ENCODE peak calls at places on chromosomes 4 and X, in five cellular contexts. B is GM12865, Q is psoas muscle, I is astrocyte, R is cardiac fibroblast. F is an unnamed sample.
A peak's percentile ranks its signal among the peaks of the same experiment; 100 is the strongest.

GRCh38 chr4:138734746-138735145 is 280.8 kb upstream of the NOCT start:
- DNase-seq in Q (no peak), I (peak; percentile 66), R (peak; percentile 57), B (no peak), F (no peak)

GRCh38 chrX:13747836-13748235 is 13.3 kb downstream of the OFD1 start:
- DNase-seq in I (peak; percentile 42), R (no peak), Q (no peak), B (peak; percentile 51), F (no peak)

GRCh38 chr4:107801766-107802211 is 22.9 kb upstream of the SGMS2 start:
- DNase-seq in Q (no peak), I (peak; percentile 59), B (no peak), R (no peak), F (no peak)

GRCh38 chrX:71996826-71997225 is 86.2 kb downstream of the NHSL2 start:
- DNase-seq in B (no peak), R (peak; percentile 55), Q (peak; percentile 66), I (no peak), F (peak; percentile 91)

GRCh38 chr4:41268024-41268423 is 11.3 kb downstream of the UCHL1 start:
- DNase-seq in B (peak; percentile 29), Q (no peak), R (no peak), I (no peak), F (no peak)

GRCh38 chrX:41561045-41561444 is 113.9 kb downstream of the NYX start:
- DNase-seq in B (peak; percentile 69), R (peak; percentile 83), I (peak; percentile 91), Q (no peak), F (no peak)

GRCh38 chr4:3461515-3462291 is 1.4 kb upstream of the DOK7 start:
- DNase-seq in B (no peak), I (no peak), R (peak; percentile 35), Q (peak; percentile 91), F (no peak)

GRCh38 chrX:8743126-8743732 is 11.3 kb upstream of the ANOS1 start:
- DNase-seq in B (peak; percentile 35), Q (peak; percentile 71), I (no peak), R (peak; percentile 43), F (no peak)

GRCh38 chrX:115650916-115651315 is 89.9 kb downstream of the PLS3 start:
- DNase-seq in I (peak; percentile 23), R (peak; percentile 46), Q (no peak), B (peak; percentile 44), F (no peak)

GRCh38 chrX:111164728-111165127 is 68.7 kb downstream of the PAK3 start:
- DNase-seq in I (no peak), R (peak; percentile 2), Q (no peak), B (no peak), F (no peak)

GRCh38 chr4:6121276-6121850 is 79.0 kb downstream of the JAKMIP1 start:
- DNase-seq in I (no peak), Q (no peak), B (no peak), R (no peak), F (no peak)

GRCh38 chr4:6763330-6763851 is 19.1 kb upstream of the KIAA0232 start:
- DNase-seq in Q (peak; percentile 2), R (no peak), I (no peak), B (no peak), F (no peak)

GRCh38 chr4:80085081-80085480 is 12.1 kb upstream of the ANTXR2 start:
- DNase-seq in B (no peak), Q (no peak), R (no peak), I (no peak), F (no peak)

GRCh38 chr4:35541146-35541887 is 703.0 kb downstream of the ARAP2 start:
- DNase-seq in Q (no peak), I (no peak), B (no peak), R (no peak), F (no peak)

GRCh38 chr4:6963139-6963611 is 53.5 kb downstream of the TBC1D14 start:
- DNase-seq in R (no peak), I (no peak), B (no peak), Q (no peak), F (no peak)

GRCh38 chrX:152640039-152640818 is 2.5 kb downstream of the GABRQ start:
- DNase-seq in R (no peak), B (no peak), Q (no peak), I (peak; percentile 69), F (no peak)

GRCh38 chrX:43860646-43861370 is 21.4 kb downstream of the MAOB start:
- DNase-seq in B (no peak), R (peak; percentile 77), I (peak; percentile 59), Q (no peak), F (no peak)

GRCh38 chr4:120902925-120903324 is 19.6 kb downstream of the PRDM5 start:
- DNase-seq in B (no peak), Q (no peak), I (no peak), R (no peak), F (no peak)

GRCh38 chrX:99271641-99272040 is 1138.4 kb downstream of the PCDH19 start:
- DNase-seq in B (no peak), Q (no peak), I (no peak), R (no peak), F (no peak)

GRCh38 chr4:45385306-45385705 is 659.0 kb upstream of the GNPDA2 start:
- DNase-seq in R (no peak), Q (no peak), B (no peak), I (no peak), F (no peak)

GRCh38 chr4:182443070-182443469 is 199.9 kb downstream of the TENM3 start:
- DNase-seq in I (no peak), R (no peak), B (no peak), Q (no peak), F (no peak)

GRCh38 chr4:742742-743311 is 37.2 kb downstream of the PCGF3 start:
- DNase-seq in R (peak; percentile 74), B (peak; percentile 74), Q (peak; percentile 85), I (no peak), F (peak; percentile 80)

GRCh38 chr4:153296424-153296823 is 48.1 kb upstream of the MND1 start:
- DNase-seq in B (no peak), I (peak; percentile 47), R (peak; percentile 34), Q (no peak), F (peak; percentile 74)

GRCh38 chrX:148872881-148873280 is 372.5 kb downstream of the AFF2 start:
- DNase-seq in Q (no peak), R (no peak), I (no peak), B (no peak), F (no peak)

GRCh38 chr4:114615435-114615834 is 16.8 kb downstream of the UGT8 start:
- DNase-seq in Q (no peak), R (no peak), I (no peak), B (no peak), F (no peak)

GRCh38 chrX:42128020-42128419 is 204.7 kb upstream of the CASK start:
- DNase-seq in R (no peak), Q (no peak), B (peak; percentile 56), I (no peak), F (no peak)

GRCh38 chr4:160403066-160403465 is 1300.2 kb downstream of the RAPGEF2 start:
- DNase-seq in Q (no peak), B (no peak), I (no peak), R (no peak), F (no peak)

GRCh38 chr4:32112891-32113290 is 1392.7 kb downstream of the PCDH7 start:
- DNase-seq in Q (no peak), B (no peak), I (no peak), R (no peak), F (no peak)

GRCh38 chr4:73816814-73817213 is 19.7 kb upstream of the CXCL6 start:
- DNase-seq in R (peak; percentile 77), Q (no peak), I (peak; percentile 94), B (no peak), F (no peak)

GRCh38 chr4:103306870-103307345 is 108.8 kb upstream of the CENPE start:
- DNase-seq in R (no peak), Q (no peak), B (no peak), I (no peak), F (peak; percentile 59)

GRCh38 chrX:65757943-65758342 is 90.5 kb downstream of the MSN start:
- DNase-seq in R (no peak), B (no peak), I (no peak), Q (no peak), F (no peak)

DNA sequence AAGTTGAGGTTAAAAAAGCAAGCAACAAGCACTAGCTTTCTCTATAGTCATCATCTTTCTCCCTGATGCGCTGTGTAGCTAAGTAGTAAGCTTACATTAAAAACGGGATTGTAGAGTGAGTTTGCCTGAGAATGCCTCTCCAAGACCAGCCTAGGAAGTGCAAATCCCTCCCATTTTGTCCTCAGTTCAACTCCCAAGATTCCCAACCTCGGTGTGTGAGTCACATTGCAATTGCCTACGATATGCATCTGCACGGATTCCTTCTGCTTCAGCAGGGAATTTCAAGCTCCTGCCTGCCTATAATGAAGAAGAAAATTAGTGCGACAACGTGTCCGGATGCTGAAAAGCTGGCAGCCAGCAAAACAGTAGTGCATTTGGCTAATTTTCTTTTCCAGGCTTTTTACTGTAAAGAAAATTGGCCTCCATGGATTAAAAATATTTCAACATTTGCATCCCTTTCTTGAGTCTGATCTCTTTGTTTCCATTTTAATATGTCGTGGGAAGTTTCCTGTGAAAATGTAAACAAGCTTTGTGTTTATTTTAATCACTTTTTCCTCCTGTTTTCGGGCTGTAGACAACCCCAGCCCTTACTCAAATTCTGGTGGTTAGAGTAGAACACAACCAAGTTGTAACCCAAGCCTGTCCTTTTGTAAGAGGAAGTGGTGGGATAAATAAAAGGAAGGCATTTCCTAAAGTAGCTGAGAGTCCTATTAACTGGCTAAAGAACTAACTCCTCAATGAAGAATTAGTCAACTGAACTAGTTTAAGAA is 58.4 kb upstream of the TET2 start:
- DNase-seq in B (no peak), R (peak; percentile 89), Q (no peak), I (peak; percentile 98), F (no peak)
- H3K4me3 ChIP-seq in B (no peak overlapping the region), R (no peak overlapping the region), Q (no peak overlapping the region), I (peak overlapping the region; percentile 44), F (peak overlapping the region; percentile 3)

GRCh38 chrX:27924261-27924660 is 57.0 kb downstream of the DCAF8L1 start:
- DNase-seq in Q (no peak), B (no peak), R (no peak), I (no peak), F (no peak)

GRCh38 chrX:27917713-27918500 is 63.3 kb downstream of the DCAF8L1 start:
- DNase-seq in Q (no peak), B (no peak), R (no peak), I (no peak), F (no peak)

GRCh38 chrX:27924718-27925117 is 56.5 kb downstream of the DCAF8L1 start:
- DNase-seq in R (no peak), I (no peak), B (no peak), Q (no peak), F (no peak)

GRCh38 chrX:27915617-27916016 is 65.6 kb downstream of the DCAF8L1 start:
- DNase-seq in I (no peak), R (peak; percentile 38), B (peak; percentile 1), Q (no peak), F (no peak)

DNA sequence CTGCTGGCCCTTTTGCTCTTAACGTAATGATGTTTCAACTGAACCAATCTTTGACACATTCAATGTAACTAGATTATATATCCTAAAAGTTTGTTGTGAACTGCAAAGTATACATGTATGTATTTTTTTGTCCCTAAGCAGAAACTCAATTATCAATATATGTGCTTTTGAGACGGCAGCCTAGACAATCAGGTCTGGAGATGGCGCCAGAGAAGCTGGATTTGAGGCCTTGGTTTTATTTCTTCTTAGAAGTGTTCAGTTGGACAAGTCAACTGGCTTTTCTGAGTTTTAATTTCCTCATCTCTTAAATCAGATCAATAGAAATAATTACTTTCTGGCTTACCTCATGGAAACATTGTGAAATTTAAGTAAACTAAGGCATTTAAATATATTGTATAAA is 62.5 kb downstream of the DCAF8L1 start:
- DNase-seq in I (no peak), Q (no peak), R (peak; percentile 35), B (no peak), F (no peak)
- TF ChIP-seq CTCF in I (peak; percentile 10), Q (no peak), R (peak; percentile 33), B (no peak), F (no peak)

GRCh38 chr4:87365348-87365747 is 25.6 kb downstream of the HSD17B11 start:
- DNase-seq in R (no peak), Q (no peak), I (no peak), B (no peak), F (no peak)
- H3K4me3 ChIP-seq in R (no peak overlapping the region), Q (no peak overlapping the region), I (no peak overlapping the region), B (no peak overlapping the region), F (no peak overlapping the region)

GRCh38 chr4:26061248-26061986 is 147.4 kb downstream of the SMIM20 start:
- DNase-seq in R (peak; percentile 59), B (peak; percentile 80), I (peak; percentile 27), Q (no peak), F (no peak)
- TF ChIP-seq CTCF in R (peak; percentile 75), B (peak; percentile 80), I (peak; percentile 65), Q (peak; percentile 30), F (no peak)

F was measured in sigmoid colon.